ENCODE peak calls at places on chromosomes 1 and 21, in eight cellular contexts. E is HFFc6; W is epithelial cell of esophagus; O is coronary artery; T is endothelial cell; B is HFF-Myc; C is HCT116; Z is activated CD8-positive, alpha-beta T cell treated with anti-CD3 and anti-CD28 coated beads for 36 hours. J is an unnamed sample.

GRCh38 chr1:209839875-209840491 is 12.2 kb downstream of the UTP25 start:
- DNase-seq in Z (peak), O (no peak), T (no peak), E (peak), W (peak), C (peak), B (peak), J (no peak)

GRCh38 chr1:98278055-98278454 is 357.2 kb upstream of the DPYD start:
- DNase-seq in W (peak), O (no peak), T (no peak), B (no peak), E (no peak), C (no peak), Z (no peak), J (no peak)

GRCh38 chr1:156727914-156728598 is at the start of gene METTL25B:
- DNase-seq in T (peak), O (peak), C (no peak), W (peak), B (no peak), E (peak), Z (peak), J (peak)

GRCh38 chr1:17878837-17879236 is 123.7 kb downstream of the ACTL8 start:
- DNase-seq in C (no peak), Z (no peak), T (no peak), O (peak), E (peak), B (no peak), W (no peak), J (no peak)

GRCh38 chr21:26154776-26155175 is 15.8 kb downstream of the APP start:
- DNase-seq in B (no peak), E (no peak), T (no peak), C (no peak), Z (no peak), O (no peak), W (no peak), J (no peak)

GRCh38 chr1:145956776-145957442 is 908 bp downstream of the LIX1L start:
- DNase-seq in B (no peak), W (no peak), O (no peak), E (no peak), T (no peak), Z (peak), C (no peak), J (no peak)

GRCh38 chr1:241156231-241156965 is 200.6 kb downstream of the RGS7 start:
- DNase-seq in Z (no peak), E (no peak), T (no peak), W (peak), C (no peak), O (no peak), B (no peak), J (no peak)

GRCh38 chr1:80594013-80594412 is 1206.7 kb upstream of the ADGRL2 start:
- DNase-seq in O (no peak), C (no peak), W (peak), Z (no peak), B (no peak), E (no peak), T (no peak), J (no peak)

GRCh38 chr1:228375578-228376261 is 30.9 kb downstream of the TRIM11 start:
- DNase-seq in O (no peak), B (no peak), W (no peak), C (no peak), T (no peak), Z (no peak), E (no peak), J (no peak)

GRCh38 chr1:188237573-188238353 is 1409.0 kb downstream of the PLA2G4A start:
- DNase-seq in C (peak), B (no peak), Z (no peak), E (no peak), O (no peak), W (peak), T (no peak), J (no peak)

GRCh38 chr1:234512376-234512965 is 33.5 kb upstream of the TARBP1 start:
- DNase-seq in O (no peak), Z (no peak), T (no peak), B (no peak), E (no peak), W (no peak), C (no peak), J (no peak)

GRCh38 chr1:178442925-178443324 is 53.8 kb downstream of the CLEC20A start:
- DNase-seq in C (no peak), O (no peak), T (no peak), Z (no peak), W (no peak), E (no peak), B (no peak), J (no peak)

GRCh38 chr1:199855580-199855979 is 171.9 kb upstream of the NR5A2 start:
- DNase-seq in W (peak), O (no peak), Z (no peak), B (no peak), T (no peak), E (peak), C (peak), J (no peak)

GRCh38 chr1:42937141-42937696 is 21.4 kb downstream of the SLC2A1 start:
- DNase-seq in W (peak), C (no peak), O (no peak), Z (peak), E (peak), B (no peak), T (no peak), J (no peak)

DNA sequence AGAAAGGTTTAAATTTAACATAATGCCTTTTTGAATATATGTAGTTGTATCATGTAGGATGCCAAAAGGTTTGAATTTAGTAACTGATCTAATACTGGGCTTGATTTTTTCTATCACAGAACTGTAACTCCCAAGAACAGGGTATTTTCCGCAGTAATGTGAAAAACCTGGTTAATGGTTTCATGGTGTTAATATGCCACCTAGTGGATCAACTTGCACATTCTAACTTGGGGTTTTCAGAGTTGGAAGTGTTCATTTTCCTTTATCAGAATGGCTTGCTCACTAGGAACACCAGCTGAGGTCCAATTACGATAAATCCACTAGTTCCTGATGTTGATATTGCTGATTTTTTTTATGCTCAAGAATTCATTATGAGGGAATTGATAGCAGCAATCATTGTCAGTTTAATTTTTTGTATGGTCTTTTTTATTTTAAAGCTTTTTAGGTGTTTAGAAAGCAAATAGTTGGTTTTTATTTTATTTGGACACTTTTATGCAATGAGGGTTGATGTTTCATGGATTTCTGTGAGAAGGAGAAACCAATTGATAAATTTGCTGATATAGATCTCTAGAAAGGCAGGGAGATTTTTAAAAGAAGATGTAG is 157.2 kb downstream of the PLA2G4A start:
- DNase-seq in O (no peak), T (peak), Z (no peak), E (peak), B (peak), W (peak), C (peak), J (peak)
- TF ChIP-seq CTCF in O (peak), T (peak), Z (peak), E (peak), B (peak), W (peak), C (peak), J (peak)

GRCh38 chr1:54572236-54572850 is 24.3 kb downstream of the ACOT11 start:
- DNase-seq in O (no peak), W (no peak), E (no peak), C (no peak), B (no peak), Z (no peak), T (peak), J (no peak)

GRCh38 chr1:54574158-54574778 is 26.2 kb downstream of the ACOT11 start:
- DNase-seq in T (no peak), Z (no peak), B (no peak), C (no peak), E (no peak), W (no peak), O (no peak), J (no peak)

GRCh38 chr1:54575605-54576004 is 27.6 kb downstream of the ACOT11 start:
- DNase-seq in C (no peak), B (no peak), W (no peak), O (no peak), E (no peak), T (no peak), Z (no peak), J (no peak)

GRCh38 chr1:54577612-54578011 is 29.6 kb downstream of the ACOT11 start:
- DNase-seq in E (no peak), C (no peak), W (no peak), T (no peak), O (no peak), B (no peak), Z (no peak), J (no peak)

DNA sequence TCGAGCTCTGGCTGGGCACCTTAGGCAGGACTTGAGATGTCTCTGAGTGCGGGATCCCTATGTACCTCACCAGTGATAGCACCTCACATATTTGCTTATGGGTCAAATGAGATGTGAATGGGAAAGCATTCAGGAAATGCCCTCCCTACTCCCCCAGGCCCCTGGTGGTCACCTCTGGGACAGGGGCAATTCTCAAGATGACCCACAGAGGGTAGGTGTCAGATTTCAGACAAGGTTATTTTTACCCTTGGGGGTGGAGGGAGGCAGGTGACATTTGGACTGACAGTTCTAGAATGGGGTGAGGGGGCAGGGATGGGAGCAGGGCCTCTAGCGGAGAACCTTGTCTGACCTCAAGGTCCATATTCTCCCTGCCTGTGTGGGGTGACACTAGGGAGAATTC is 27.1 kb downstream of the ACOT11 start:
- DNase-seq in B (no peak), Z (no peak), C (no peak), T (no peak), E (no peak), W (no peak), O (no peak), J (no peak)
- TF ChIP-seq CTCF in B (no peak), Z (no peak), C (peak), T (peak), E (peak), W (no peak), O (no peak), J (no peak)

GRCh38 chr1:36390411-36390810 is 4.7 kb upstream of the STK40 start:
- DNase-seq in Z (no peak), C (no peak), T (no peak), W (no peak), B (no peak), O (no peak), E (no peak), J (no peak)

GRCh38 chr1:36393686-36394085 is 4.0 kb downstream of the LSM10 start:
- DNase-seq in E (no peak), C (no peak), W (no peak), O (no peak), Z (no peak), T (no peak), B (no peak), J (no peak)

GRCh38 chr1:36389960-36390359 is 4.2 kb upstream of the STK40 start:
- DNase-seq in W (no peak), C (no peak), Z (no peak), O (no peak), T (no peak), B (no peak), E (no peak), J (no peak)

GRCh38 chr1:36391271-36391670 is 5.5 kb upstream of the STK40 start:
- DNase-seq in E (no peak), O (no peak), Z (no peak), B (no peak), C (no peak), W (no peak), T (no peak), J (no peak)

DNA sequence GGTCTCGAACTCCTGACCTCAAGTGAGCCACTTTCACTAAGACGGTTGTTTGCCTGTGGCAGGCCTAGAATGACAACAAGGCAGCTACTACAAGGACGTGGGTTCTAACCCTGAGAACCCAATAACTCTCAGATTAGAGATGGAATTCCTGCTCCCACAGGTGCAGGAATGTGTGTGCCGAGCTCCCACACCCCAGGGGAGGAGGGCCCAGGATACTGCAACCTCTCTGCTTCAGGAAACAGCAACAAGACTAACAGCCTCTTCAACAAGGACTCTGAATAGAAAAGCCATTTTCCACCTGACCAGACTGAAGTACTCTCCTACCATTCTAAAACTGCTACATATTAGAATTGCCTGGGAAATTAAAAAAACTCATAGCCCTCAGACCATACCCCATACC is 4.9 kb downstream of the LSM10 start:
- DNase-seq in E (no peak), B (no peak), W (no peak), O (no peak), Z (no peak), C (no peak), T (no peak), J (no peak)
- TF ChIP-seq CTCF in E (no peak), B (no peak), W (no peak), O (no peak), Z (no peak), C (no peak), T (no peak), J (no peak)

DNA sequence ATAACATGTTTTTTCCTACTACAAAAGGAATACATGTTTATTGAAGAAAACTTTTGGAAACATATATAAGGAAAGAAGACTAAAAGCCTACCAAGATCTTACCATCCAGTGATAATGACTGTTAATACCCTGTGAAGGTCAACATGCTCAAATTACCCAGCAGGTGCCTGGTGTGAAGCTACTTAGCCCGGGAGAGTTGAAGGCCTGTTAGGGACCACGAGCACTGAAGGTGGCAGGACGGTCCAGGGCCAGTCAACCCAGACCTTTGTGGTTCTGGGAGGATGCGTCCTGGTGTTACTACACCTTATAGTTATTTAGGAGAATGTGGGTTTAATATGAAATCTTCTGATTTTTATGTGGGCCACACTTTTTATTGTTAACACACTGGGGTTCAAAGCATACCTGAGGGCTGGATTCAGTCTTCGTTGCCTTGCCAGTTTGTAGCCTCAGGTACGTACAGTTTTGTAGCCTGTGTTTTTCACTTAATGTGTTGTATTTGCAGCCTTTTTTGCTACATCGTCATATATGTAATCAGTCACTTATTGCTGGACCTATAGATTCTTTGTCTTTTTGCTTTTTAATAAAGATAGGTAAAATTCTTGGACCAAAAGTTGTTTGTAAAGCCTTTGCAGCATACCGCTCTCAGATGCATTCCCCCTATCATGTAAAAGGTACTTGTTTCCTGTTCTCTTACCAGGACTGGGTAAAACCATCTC is 9.8 kb downstream of the ITSN1 start:
- DNase-seq in B (no peak), O (no peak), W (no peak), T (no peak), E (no peak), C (no peak), Z (no peak), J (no peak)
- TF ChIP-seq CTCF in B (no peak), O (no peak), W (no peak), T (no peak), E (no peak), C (no peak), Z (no peak), J (no peak)

DNA sequence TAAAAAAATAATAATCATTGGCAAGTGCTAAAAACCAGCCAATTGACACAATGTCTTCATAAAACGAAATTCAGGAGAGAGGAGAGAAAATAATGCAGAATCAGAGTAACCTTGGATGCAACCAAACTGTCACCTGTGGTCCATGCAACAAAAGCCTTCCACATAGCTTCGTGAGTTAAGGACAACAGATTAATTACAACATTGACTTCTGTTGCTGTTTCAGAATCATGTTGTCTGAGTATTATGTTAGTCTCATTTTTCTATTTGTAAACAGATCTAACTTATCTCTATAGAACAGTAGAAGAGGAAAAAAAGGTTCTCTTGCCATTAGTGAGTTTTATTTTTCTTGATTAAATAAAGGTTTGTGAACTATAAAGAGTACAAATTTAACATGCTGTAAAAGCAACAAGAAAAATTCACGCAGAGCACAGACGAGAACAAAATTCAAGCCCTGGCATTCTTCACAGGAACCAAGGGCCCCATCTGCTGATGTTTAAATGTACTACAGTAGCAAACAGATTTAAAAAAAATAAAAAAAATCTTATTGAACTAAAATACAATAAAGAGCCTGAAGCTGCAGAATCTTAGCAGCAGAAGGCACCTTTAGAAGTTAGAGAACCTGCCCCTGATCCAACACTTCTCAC is 381.1 kb upstream of the PKN2 start:
- DNase-seq in W (peak), C (no peak), B (peak), Z (no peak), O (no peak), E (peak), T (peak), J (no peak)
- TF ChIP-seq CTCF in W (peak), C (peak), B (peak), Z (no peak), O (no peak), E (peak), T (peak), J (peak)

GRCh38 chr21:44618909-44619308 is 7.0 kb downstream of the KRTAP10-8 start:
- DNase-seq in E (no peak), B (no peak), T (no peak), C (no peak), W (no peak), Z (peak), O (no peak), J (no peak)

GRCh38 chr21:44619886-44620285 is 7.0 kb upstream of the KRTAP10-9 start:
- DNase-seq in O (no peak), T (no peak), W (no peak), B (no peak), Z (no peak), E (no peak), C (no peak), J (no peak)

GRCh38 chr21:44616591-44616926 is 4.7 kb downstream of the KRTAP10-8 start:
- DNase-seq in C (no peak), W (no peak), Z (no peak), O (peak), T (no peak), E (no peak), B (no peak), J (no peak)

GRCh38 chr21:44617071-44617501 is 5.2 kb downstream of the KRTAP10-8 start:
- DNase-seq in O (no peak), B (no peak), T (no peak), C (no peak), Z (no peak), W (no peak), E (no peak), J (no peak)

GRCh38 chr21:44618504-44618903 is 6.6 kb downstream of the KRTAP10-8 start:
- DNase-seq in W (no peak), O (no peak), Z (peak), E (no peak), T (no peak), C (peak), B (no peak), J (no peak)
- TF ChIP-seq CTCF in W (no peak), O (no peak), Z (no peak), E (peak), T (no peak), C (peak), B (peak), J (peak)

GRCh38 chr1:54406339-54407181 is at the start of gene SSBP3:
- DNase-seq in T (peak), C (peak), O (peak), E (peak), Z (peak), B (peak), W (peak), J (peak)
- TF ChIP-seq CTCF in T (no peak), C (no peak), O (no peak), E (peak), Z (no peak), B (no peak), W (no peak), J (peak)

GRCh38 chr1:47783638-47784293 is 213.4 kb downstream of the TRABD2B start:
- DNase-seq in W (no peak), B (no peak), E (no peak), T (no peak), C (no peak), O (no peak), Z (no peak), J (no peak)
- TF ChIP-seq CTCF in W (no peak), B (no peak), E (no peak), T (no peak), C (no peak), O (no peak), Z (no peak), J (no peak)

GRCh38 chr1:103948526-103948925 is 198.8 kb downstream of the AMY1C start:
- DNase-seq in C (no peak), T (no peak), O (no peak), E (no peak), Z (no peak), W (peak), B (no peak), J (no peak)
- TF ChIP-seq CTCF in C (no peak), T (peak), O (no peak), E (peak), Z (no peak), W (no peak), B (no peak), J (peak)